ENCODE peak calls at places on chromosomes 11 and 22, in nine cellular contexts. K is substantia nigra, B is brain microvascular endothelial cell, C is mesendoderm, O is fibroblast of the aortic adventitia, D is RKO, F is heart left ventricle, I is IMR-90, V is GM19239. P is an unnamed sample.

GRCh38 chr11:66328307-66329144 is 7.7 kb downstream of the RIN1 start:
- DNase-seq in B (peak; percentile 62), O (peak; percentile 77), F (peak; percentile 79), D (peak; percentile 88), K (peak; percentile 69), I (peak; percentile 70), C (peak; percentile 93), V (peak; percentile 92), P (peak; percentile 50)

GRCh38 chr22:49735411-49736311 is 92.0 kb downstream of the BRD1 start:
- DNase-seq in F (no peak), D (peak; percentile 31), V (no peak), B (no peak), C (peak; percentile 55), K (no peak), O (no peak), I (no peak), P (no peak)

GRCh38 chr11:132134322-132134721 is 763.9 kb downstream of the NTM start:
- DNase-seq in K (no peak), O (no peak), V (no peak), F (no peak), C (no peak), D (peak; percentile 49), I (peak; percentile 62), B (no peak), P (no peak)

GRCh38 chr22:48301421-48301820 is 1526.3 kb downstream of the BRD1 start:
- DNase-seq in O (no peak), K (no peak), V (no peak), B (no peak), I (no peak), F (no peak), C (no peak), D (no peak), P (no peak)

GRCh38 chr11:79371152-79371551 is 69.7 kb downstream of the TENM4 start:
- DNase-seq in K (no peak), V (no peak), C (peak; percentile 88), I (no peak), F (no peak), O (no peak), D (no peak), B (no peak), P (no peak)

GRCh38 chr11:123194308-123195181 is 503 bp downstream of the CLMP start:
- DNase-seq in F (no peak), O (peak; percentile 63), I (peak; percentile 48), D (no peak), B (no peak), V (no peak), C (peak; percentile 85), K (no peak), P (no peak)

GRCh38 chr22:32353840-32354239 is 3.8 kb upstream of the RFPL3 start:
- DNase-seq in C (no peak), F (no peak), V (no peak), I (no peak), D (no peak), B (no peak), K (no peak), O (no peak), P (no peak)

GRCh38 chr11:126403039-126403438 is 47.6 kb downstream of the ST3GAL4 start:
- DNase-seq in V (no peak), B (no peak), D (no peak), F (no peak), O (peak; percentile 22), K (no peak), I (no peak), C (peak; percentile 71), P (no peak)

P was measured in pons.